ENCODE peak calls at places on chromosome 20, in four cellular contexts. N is cardiac fibroblast, M is astrocyte, F is A549. L is an unnamed sample.

GRCh38 chr20:47295921-47296426 is 60.5 kb downstream of the ZMYND8 start:
- DNase-seq in N (peak), M (peak), F (no peak), L (no peak)

GRCh38 chr20:35055445-35056276 is 36.9 kb downstream of the TRPC4AP start:
- DNase-seq in N (peak), M (peak), F (no peak), L (no peak)

GRCh38 chr20:59055302-59055701 is 12.7 kb upstream of the PRELID3B start:
- DNase-seq in N (peak), M (no peak), F (no peak), L (no peak)

GRCh38 chr20:5626603-5627002 is 123.6 kb upstream of the SHLD1 start:
- DNase-seq in N (no peak), M (no peak), F (no peak), L (no peak)

GRCh38 chr20:7843613-7844012 is 96.6 kb downstream of the HAO1 start:
- DNase-seq in N (peak), M (peak), F (no peak), L (peak)

GRCh38 chr20:47784599-47785320 is 521 bp downstream of the SULF2 start:
- DNase-seq in N (peak), M (peak), F (peak), L (no peak)

GRCh38 chr20:63070771-63071540 is 64.2 kb upstream of the BHLHE23 start:
- DNase-seq in N (no peak), M (no peak), F (no peak), L (no peak)

GRCh38 chr20:40977218-40977617 is 51.4 kb upstream of the TOP1 start:
- DNase-seq in N (no peak), M (no peak), F (no peak), L (no peak)

GRCh38 chr20:26209171-26209941 is 512.7 kb upstream of the ZNF337 start:
- DNase-seq in N (peak), M (peak), F (no peak), L (no peak)

GRCh38 chr20:40882173-40882572 is 146.4 kb upstream of the TOP1 start:
- DNase-seq in N (no peak), M (no peak), F (no peak), L (no peak)

GRCh38 chr20:12057778-12058177 is 140.1 kb downstream of the BTBD3 start:
- DNase-seq in N (no peak), M (no peak), F (no peak), L (no peak)

GRCh38 chr20:49595811-49596545 is 28.0 kb upstream of the PTGIS start:
- DNase-seq in N (peak), M (peak), F (no peak), L (no peak)

GRCh38 chr20:12925214-12925755 is 83.5 kb upstream of the SPTLC3 start:
- DNase-seq in N (peak), M (peak), F (peak), L (no peak)

DNA sequence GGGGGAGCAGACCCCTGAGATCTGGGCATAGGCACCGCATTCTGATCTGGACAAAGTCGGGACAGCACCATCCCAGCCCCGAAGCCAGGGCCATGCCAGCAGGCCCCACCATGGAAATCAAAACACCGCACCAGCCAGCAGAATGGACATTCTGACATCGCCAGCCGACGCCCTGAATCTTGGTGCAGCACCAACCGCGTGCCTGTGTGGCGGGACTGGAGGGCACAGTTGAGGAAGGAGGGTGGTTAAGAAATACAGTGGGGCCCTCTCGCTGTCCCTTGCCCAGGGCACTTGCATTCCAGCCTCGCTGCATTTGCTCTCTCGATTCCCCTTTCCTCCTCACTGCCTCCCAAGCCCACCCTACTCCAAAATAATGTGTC is 2.0 kb downstream of the NNAT start:
- DNase-seq in N (no peak), M (no peak), F (no peak), L (no peak)
- TF ChIP-seq CTCF in N (no peak), M (no peak), F (no peak), L (no peak)

DNA sequence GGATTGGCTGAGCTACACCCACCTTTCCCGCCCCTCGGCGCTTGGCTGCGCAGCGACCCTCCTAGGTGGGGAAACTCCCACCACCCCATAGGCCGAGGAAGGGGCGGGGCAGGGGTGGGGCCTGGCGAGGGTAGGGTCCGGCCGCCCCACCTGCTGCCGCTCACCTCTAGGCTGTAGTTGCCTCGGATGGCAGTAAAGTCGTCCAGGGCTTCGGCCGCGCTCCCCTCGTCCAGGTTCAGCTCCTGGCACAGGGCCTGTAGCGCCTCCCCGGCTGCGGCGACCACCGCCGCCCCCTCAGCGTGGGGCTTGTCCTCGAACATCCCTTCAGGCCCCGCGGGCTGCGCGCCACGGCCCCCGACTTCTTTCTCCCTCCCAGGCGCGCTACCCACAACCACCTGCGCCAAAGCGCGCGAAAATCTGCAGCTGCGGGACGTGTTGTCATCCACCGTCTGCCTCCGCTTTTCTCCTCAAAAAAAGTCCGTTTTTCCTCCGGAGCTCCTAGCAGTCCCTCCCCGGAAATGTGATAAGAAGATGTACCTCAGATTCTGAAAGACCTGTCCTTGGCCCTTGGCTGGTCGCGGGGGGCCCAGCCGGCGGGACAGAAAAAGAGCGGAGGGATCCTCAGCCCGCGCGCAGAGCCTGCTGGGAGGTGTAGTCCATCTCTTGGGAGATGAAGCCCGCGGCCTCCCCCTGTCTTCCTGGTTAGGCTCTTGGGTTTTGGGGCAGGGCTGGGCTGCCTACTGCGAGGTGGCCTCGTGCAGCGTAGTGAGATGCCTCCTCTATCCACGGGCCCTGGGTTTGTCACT is at the start of gene RBL1:
- DNase-seq in N (peak), M (peak), F (peak), L (peak)
- TF ChIP-seq CTCF in N (peak), M (no peak), F (no peak), L (no peak)

DNA sequence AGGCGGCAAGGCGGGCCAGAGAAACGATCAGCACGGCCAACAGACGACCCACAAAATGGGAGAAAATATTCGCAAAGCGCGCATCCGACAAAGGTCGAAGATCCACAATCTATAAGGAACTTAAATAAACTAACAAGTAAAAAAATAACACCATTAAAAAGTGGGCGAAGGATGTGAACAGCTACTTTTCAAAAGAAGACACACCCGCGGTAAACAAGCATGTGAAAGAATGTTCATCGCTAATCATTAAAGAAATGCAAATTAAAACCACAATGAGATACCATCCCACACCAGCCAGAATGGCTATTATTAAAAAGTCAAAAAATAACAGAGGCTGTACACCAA is 117.8 kb upstream of the SIRPA start:
- DNase-seq in N (no peak), M (no peak), F (no peak), L (no peak)
- TF ChIP-seq CTCF in N (no peak), M (no peak), F (no peak), L (no peak)

DNA sequence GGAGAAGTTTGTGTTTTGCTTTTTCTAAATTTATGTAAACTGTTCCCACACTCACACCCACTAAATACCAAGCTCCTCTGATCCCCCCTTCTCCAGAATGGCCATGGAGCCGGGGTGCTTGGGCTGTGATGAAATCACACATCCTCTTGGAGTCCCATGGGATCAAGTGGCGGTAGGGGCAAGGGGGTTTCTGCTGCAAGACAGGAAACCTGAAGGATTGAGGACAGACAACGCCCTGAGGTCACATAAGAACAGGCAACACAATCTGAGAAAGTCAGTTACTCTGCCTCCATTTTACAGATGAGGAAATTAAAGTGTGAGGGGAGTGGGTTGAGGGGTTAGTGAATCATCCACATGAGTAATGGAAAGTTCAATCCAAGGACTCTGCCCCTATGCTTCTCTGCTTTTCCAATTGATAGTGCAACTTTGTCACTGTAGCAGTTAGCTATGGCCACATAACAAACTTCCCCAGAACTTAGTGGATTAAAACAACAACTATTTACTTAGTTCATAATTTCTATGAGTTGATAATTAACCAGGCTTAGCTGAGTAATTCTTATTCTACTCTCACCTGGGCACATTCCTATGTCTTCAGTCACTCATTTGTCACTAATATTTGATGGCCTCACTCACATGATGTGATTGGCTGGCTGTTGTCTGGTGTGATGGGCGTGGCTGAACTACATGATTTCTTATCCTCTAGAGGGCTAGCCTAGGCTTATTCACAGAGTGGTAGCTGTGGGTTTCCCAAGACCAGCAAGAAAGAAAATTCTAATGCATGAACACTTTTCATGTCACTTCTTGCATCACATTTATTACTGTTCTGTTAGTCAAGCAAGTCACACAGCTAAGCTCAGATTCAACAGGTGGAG is 311.1 kb upstream of the RNF24 start:
- DNase-seq in N (no peak), M (no peak), F (no peak), L (no peak)
- TF ChIP-seq CTCF in N (no peak), M (no peak), F (no peak), L (no peak)

GRCh38 chr20:17875106-17875980 is 93.3 kb downstream of the SNX5 start:
- DNase-seq in N (peak), M (peak), F (no peak), L (peak)

GRCh38 chr20:17878069-17878911 is 90.3 kb downstream of the SNX5 start:
- DNase-seq in N (no peak), M (no peak), F (no peak), L (no peak)

GRCh38 chr20:17874271-17875105 is 94.1 kb downstream of the SNX5 start:
- DNase-seq in N (no peak), M (no peak), F (no peak), L (no peak)

GRCh38 chr20:17873410-17874270 is 95.0 kb downstream of the SNX5 start:
- DNase-seq in N (peak), M (peak), F (peak), L (peak)

GRCh38 chr20:17875981-17876385 is 92.6 kb downstream of the SNX5 start:
- DNase-seq in N (peak), M (no peak), F (no peak), L (no peak)
- TF ChIP-seq CTCF in N (no peak), M (no peak), F (no peak), L (no peak)

GRCh38 chr20:45412653-45413052 is 3.3 kb upstream of the PIGT start:
- DNase-seq in N (no peak), M (no peak), F (no peak), L (no peak)
- TF ChIP-seq CTCF in N (no peak), M (no peak), F (no peak), L (no peak)

GRCh38 chr20:53961527-53961926 is 108.9 kb downstream of the BCAS1 start:
- DNase-seq in N (no peak), M (no peak), F (no peak), L (no peak)

GRCh38 chr20:53962388-53962787 is 108.0 kb downstream of the BCAS1 start:
- DNase-seq in N (no peak), M (no peak), F (no peak), L (no peak)

GRCh38 chr20:53959849-53960585 is 110.4 kb downstream of the BCAS1 start:
- DNase-seq in N (peak), M (peak), F (no peak), L (no peak)

GRCh38 chr20:53958240-53958639 is 112.2 kb downstream of the BCAS1 start:
- DNase-seq in N (no peak), M (no peak), F (no peak), L (no peak)

DNA sequence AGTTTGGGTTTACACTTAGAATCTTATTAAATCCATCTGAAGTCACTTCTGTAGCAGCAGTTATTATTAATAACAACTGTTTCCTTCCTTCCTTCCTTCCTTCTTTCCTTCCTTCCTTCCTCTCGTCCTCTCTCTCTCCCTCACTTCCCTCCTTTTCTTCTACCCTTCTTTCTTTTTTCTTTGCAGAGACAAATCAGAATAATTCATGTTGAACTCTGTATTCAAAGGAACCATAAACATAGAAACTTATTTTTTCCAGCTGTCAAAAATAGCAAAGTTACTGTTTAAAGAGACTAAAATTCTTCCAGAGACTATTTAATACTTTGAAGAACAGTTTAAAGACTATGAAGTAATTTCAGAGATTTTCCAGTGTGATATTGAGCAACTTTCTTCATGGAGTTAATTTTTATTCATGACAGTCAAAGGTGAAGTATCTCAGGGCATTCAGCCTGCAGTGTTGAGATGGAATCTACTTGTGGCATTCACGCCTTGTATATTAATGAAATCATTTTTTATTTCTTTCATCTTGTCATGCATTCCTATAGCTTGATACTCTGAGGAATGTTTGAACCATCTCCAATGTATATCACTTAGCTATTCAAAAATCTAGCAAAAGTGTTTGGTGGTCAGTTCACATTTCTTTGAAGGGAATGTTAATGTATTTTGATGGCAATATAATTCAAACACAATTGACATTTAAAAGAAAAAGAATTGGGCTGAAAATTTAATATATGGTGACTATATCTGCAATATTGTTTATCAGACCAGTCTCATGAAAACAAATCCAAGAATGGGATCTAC is 109.6 kb downstream of the BCAS1 start:
- DNase-seq in N (no peak), M (peak), F (no peak), L (no peak)
- TF ChIP-seq CTCF in N (no peak), M (no peak), F (no peak), L (no peak)

GRCh38 chr20:56630506-56631317 is 1.6 kb downstream of the TFAP2C start:
- DNase-seq in N (no peak), M (peak), F (no peak), L (no peak)

GRCh38 chr20:56631318-56631989 is 2.3 kb downstream of the TFAP2C start:
- DNase-seq in N (no peak), M (no peak), F (no peak), L (no peak)

GRCh38 chr20:56629464-56630085 is 469 bp downstream of the TFAP2C start:
- DNase-seq in N (no peak), M (no peak), F (peak), L (no peak)

GRCh38 chr20:56628873-56629463 is at the start of gene TFAP2C:
- DNase-seq in N (peak), M (no peak), F (peak), L (peak)

DNA sequence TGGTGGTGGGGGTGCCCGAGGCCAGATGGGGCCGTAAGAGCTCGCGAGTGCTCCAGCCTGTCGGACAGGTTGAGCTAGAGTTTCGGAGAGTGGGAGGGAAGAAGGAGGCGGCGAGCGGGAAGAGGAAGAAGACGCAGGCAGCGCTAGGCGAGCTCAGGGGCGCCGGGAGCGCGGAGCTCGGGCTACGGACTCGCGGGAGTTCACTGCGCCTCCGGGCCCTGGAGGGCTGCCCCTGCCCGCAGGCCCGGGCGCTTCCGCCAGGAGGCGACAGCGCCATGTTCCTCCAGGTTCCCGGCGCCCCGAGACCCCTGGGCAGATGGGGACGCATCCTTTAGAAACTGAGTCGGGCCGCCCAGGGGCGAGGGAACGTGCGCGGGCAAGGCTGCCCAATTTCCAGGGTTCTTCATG is 984 bp downstream of the TFAP2C start:
- DNase-seq in N (peak), M (peak), F (peak), L (no peak)
- TF ChIP-seq CTCF in N (no peak), M (peak), F (peak), L (no peak)

DNA sequence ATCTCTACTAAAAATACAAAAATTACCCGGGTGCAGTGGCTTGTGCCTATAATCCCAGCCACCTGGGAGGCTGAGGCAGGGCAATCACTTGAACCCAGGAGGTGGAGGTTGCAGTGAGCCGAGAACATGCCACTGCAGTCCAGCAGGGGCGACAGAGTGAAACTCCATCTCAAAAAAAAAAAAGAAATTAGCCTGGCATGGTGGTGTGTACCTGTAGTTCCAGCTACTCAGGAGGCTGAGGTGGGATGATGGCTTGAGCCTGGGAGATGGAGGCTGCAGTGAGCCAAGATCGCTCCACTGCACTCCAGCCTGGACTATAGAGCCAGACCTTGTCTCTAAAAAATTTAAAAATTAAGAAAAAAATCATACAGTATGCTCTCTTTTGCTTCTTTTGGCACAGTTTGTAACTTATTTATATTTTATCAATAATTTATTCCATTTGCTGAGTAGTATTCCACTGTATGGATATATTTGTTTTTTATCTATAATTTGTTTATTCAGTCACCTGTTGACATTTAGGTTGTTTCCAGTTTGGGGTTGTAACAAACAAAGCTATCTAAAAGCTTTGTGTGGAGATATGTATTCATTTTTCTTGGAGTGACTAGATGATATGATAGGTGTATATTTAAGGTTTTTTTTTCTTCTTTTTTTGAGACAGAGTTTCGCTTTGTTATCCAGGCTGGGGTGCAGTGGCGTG is 8.0 kb upstream of the MYBL2 start:
- DNase-seq in N (no peak), M (no peak), F (no peak), L (no peak)
- TF ChIP-seq CTCF in N (no peak), M (no peak), F (no peak), L (no peak)